ENCODE peak calls at places on chromosomes 13 and 19, in eight cellular contexts. K, Q, J, M, V, W, D and B are unnamed samples. For H3K9me3, the result is how much of the 10 kb centered on the place peaks cover.

GRCh38 chr13:27794075-27794691 is 1.9 kb downstream of the GSX1 start:
- DNase-seq in K (no peak), Q (no peak), J (no peak), M (no peak), V (no peak), W (no peak), D (no peak), B (no peak)

GRCh38 chr13:112466132-112467025 is 90.2 kb downstream of the SPACA7 start:
- DNase-seq in K (no peak), Q (no peak), J (no peak), M (no peak), V (no peak), W (no peak), D (no peak), B (no peak)

GRCh38 chr13:113856716-113857065 is 7.2 kb downstream of the GAS6 start:
- DNase-seq in K (peak), Q (no peak), J (no peak), M (no peak), V (no peak), W (no peak), D (no peak), B (no peak)

GRCh38 chr19:9862897-9863296 is 27.8 kb downstream of the PIN1 start:
- DNase-seq in K (no peak), Q (no peak), J (no peak), M (no peak), V (no peak), W (no peak), D (no peak), B (no peak)

GRCh38 chr13:30850204-30850866 is 55.7 kb upstream of the MEDAG start:
- DNase-seq in K (no peak), Q (no peak), J (no peak), M (no peak), V (no peak), W (no peak), D (no peak), B (no peak)

GRCh38 chr19:49553451-49554271 is 25.9 kb downstream of the RCN3 start:
- DNase-seq in K (peak), Q (no peak), J (peak), M (no peak), V (no peak), W (no peak), D (no peak), B (no peak)

GRCh38 chr19:49665301-49666119 is at the start of the genes BCL2L12 and IRF3:
- DNase-seq in K (peak), Q (peak), J (peak), M (peak), V (peak), W (peak), D (peak), B (peak)

GRCh38 chr13:100818706-100819105 is 144.1 kb upstream of the TMTC4 start:
- DNase-seq in K (no peak), Q (no peak), J (no peak), M (no peak), V (no peak), W (no peak), D (no peak), B (no peak)

GRCh38 chr13:72696590-72696989 is 30.8 kb downstream of the MZT1 start:
- DNase-seq in K (peak), Q (peak), J (no peak), M (no peak), V (no peak), W (no peak), D (no peak), B (no peak)

GRCh38 chr13:106274551-106275208 is 260.8 kb downstream of the EFNB2 start:
- DNase-seq in K (no peak), Q (no peak), J (peak), M (no peak), V (no peak), W (no peak), D (no peak), B (no peak)

GRCh38 chr13:40207110-40207478 is 459.3 kb downstream of the FOXO1 start:
- DNase-seq in K (no peak), Q (no peak), J (no peak), M (no peak), V (no peak), W (peak), D (no peak), B (no peak)

GRCh38 chr19:374183-374885 is 29.7 kb upstream of the MIER2 start:
- DNase-seq in K (no peak), Q (no peak), J (peak), M (no peak), V (no peak), W (no peak), D (no peak), B (no peak)

GRCh38 chr19:18795540-18795939 is 4.4 kb upstream of the COMP start:
- DNase-seq in K (no peak), Q (no peak), J (no peak), M (no peak), V (no peak), W (no peak), D (no peak), B (no peak)

GRCh38 chr19:51514866-51515481 is 13.4 kb upstream of the SIGLEC12 start:
- DNase-seq in K (peak), Q (peak), J (peak), M (no peak), V (no peak), W (peak), D (no peak), B (no peak)

GRCh38 chr19:5960005-5961001 is 17.6 kb downstream of the RANBP3 start:
- DNase-seq in K (no peak), Q (no peak), J (no peak), M (peak), V (no peak), W (no peak), D (no peak), B (no peak)

GRCh38 chr19:7533281-7533819 is 2.2 kb upstream of the PNPLA6 start:
- DNase-seq in K (peak), Q (peak), J (no peak), M (peak), V (peak), W (no peak), D (no peak), B (peak)

GRCh38 chr13:54750521-54750920 is 1721.9 kb downstream of the OLFM4 start:
- DNase-seq in K (no peak), Q (no peak), J (no peak), M (no peak), V (no peak), W (no peak), D (no peak), B (no peak)

GRCh38 chr13:37797606-37798005 is 72.0 kb downstream of the TRPC4 start:
- DNase-seq in K (no peak), Q (no peak), J (no peak), M (no peak), V (no peak), W (no peak), D (no peak), B (no peak)

GRCh38 chr19:40347476-40348124 is 597 bp downstream of the C19orf47 start:
- DNase-seq in K (no peak), Q (no peak), J (no peak), M (no peak), V (no peak), W (peak), D (no peak), B (no peak)

GRCh38 chr13:82740442-82740841 is 1141.8 kb downstream of the SLITRK1 start:
- DNase-seq in K (no peak), Q (no peak), J (no peak), M (no peak), V (no peak), W (no peak), D (no peak), B (no peak)

GRCh38 chr13:57633950-57634828 is 2.6 kb downstream of the PCDH17 start:
- DNase-seq in K (no peak), Q (no peak), J (no peak), M (no peak), V (no peak), W (no peak), D (no peak), B (no peak)

GRCh38 chr13:50275392-50276063 is 260.3 kb downstream of the KCNRG start:
- DNase-seq in K (no peak), Q (no peak), J (peak), M (no peak), V (no peak), W (no peak), D (no peak), B (no peak)

GRCh38 chr13:93915269-93915809 is 564.1 kb downstream of the DCT start:
- DNase-seq in K (peak), Q (no peak), J (no peak), M (no peak), V (no peak), W (no peak), D (no peak), B (no peak)

GRCh38 chr19:58182577-58182988 is 278 bp upstream of the ZNF274 start:
- DNase-seq in K (no peak), Q (no peak), J (peak), M (no peak), V (no peak), W (peak), D (no peak), B (no peak)

GRCh38 chr19:39179754-39180153 is 17.0 kb upstream of the NCCRP1 start:
- DNase-seq in K (no peak), Q (no peak), J (no peak), M (no peak), V (no peak), W (no peak), D (no peak), B (no peak)

GRCh38 chr19:39182174-39182505 is 14.6 kb upstream of the NCCRP1 start:
- DNase-seq in K (no peak), Q (no peak), J (no peak), M (no peak), V (no peak), W (no peak), D (no peak), B (no peak)

GRCh38 chr19:39183100-39183499 is 13.7 kb upstream of the NCCRP1 start:
- DNase-seq in K (no peak), Q (no peak), J (no peak), M (no peak), V (no peak), W (no peak), D (no peak), B (no peak)

GRCh38 chr19:39180749-39181148 is 16.0 kb upstream of the NCCRP1 start:
- DNase-seq in K (no peak), Q (no peak), J (no peak), M (no peak), V (no peak), W (no peak), D (no peak), B (no peak)

GRCh38 chr19:39181500-39182173 is 15.1 kb upstream of the NCCRP1 start:
- DNase-seq in K (no peak), Q (no peak), J (no peak), M (no peak), V (no peak), W (no peak), D (no peak), B (no peak)
- H3K9me3 ChIP-seq in K (under half), Q (under half), J (under half), M (under half), V (under half), W (under half), D (under half), B (under half)

DNA sequence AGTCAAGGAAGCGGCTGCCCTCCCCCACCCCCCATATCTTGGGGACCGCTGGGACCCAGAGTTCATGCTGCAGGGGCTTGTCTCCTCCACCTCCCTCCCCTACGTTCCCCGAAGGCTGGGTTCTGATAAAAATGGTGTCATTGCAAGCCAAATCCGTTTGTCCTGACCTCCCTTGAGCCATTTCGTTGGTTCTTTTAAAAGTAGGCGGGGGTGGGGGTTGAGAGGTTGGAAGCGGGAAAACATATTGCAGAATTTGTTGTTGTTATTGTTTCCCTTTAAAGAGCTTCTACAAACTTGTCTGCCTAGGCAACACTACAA is 710 bp downstream of the CLDN10 start:
- DNase-seq in K (no peak), Q (no peak), J (no peak), M (no peak), V (no peak), W (no peak), D (no peak), B (no peak)
- H3K4me3 ChIP-seq in K (no peak), Q (no peak), J (no peak), M (peak), V (no peak), W (no peak), D (peak), B (no peak)

DNA sequence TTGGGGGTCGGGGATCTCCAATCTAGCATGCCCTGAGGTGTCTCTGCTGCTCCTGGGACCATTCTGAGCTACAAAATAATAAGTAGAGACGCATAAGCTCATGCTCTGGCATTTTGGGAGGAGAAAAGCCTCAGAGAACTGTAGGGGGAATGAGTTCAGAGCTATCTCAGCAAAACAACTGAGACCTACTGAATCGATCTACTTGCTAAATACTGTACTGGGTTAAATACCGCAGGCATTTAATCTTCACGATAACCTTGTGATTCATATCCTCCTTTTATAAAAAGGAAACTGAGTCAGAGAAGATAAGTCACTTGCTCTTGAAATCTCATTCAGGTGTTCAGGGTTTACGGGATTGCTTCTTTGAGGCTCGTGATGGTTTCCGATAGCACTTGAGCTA is 468.1 kb downstream of the FGF9 start:
- DNase-seq in K (no peak), Q (no peak), J (no peak), M (no peak), V (no peak), W (no peak), D (no peak), B (no peak)
- TF ChIP-seq CTCF in K (no peak), Q (no peak), J (no peak), M (no peak), V (no peak), W (no peak), D (no peak), B (no peak)

DNA sequence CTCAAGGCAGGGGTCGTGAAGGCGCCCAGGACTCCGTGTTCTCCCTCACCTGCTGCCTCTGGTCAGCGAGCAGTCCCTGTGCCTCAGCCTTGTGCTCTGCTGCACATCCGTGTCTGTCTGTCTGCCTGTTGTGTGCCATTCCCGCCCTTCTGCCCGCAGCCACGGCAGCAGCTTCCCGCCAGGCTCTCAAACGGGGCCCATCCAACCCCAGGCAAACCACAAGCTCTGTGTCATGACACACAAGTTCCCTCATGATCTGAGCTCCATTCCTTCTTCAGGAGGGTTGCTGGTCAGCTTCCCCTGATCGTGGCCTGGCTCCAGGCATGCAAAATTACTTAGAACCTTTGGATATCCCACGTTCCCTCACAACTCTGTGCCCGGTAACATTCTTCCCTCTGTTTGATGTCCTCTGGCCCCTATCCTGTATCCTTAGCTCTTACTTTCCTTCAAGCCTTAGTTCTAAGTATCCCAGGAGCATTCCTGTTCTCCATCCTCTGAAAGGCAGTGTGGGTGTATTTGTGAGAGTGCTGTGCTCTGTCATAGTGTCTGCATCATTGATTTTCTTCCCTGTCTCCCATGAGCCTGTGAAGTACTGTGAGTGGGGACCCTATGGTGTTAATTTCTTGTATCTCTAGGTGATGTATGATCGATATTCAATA is 3.2 kb downstream of the GPR183 start:
- DNase-seq in K (no peak), Q (no peak), J (no peak), M (no peak), V (no peak), W (no peak), D (no peak), B (no peak)
- H3K9me3 ChIP-seq in K (under half), Q (under half), J (under half), M (under half), V (under half), W (under half), D (under half), B (under half)

GRCh38 chr13:36130168-36130541 is 1.0 kb downstream of the DCLK1 start:
- DNase-seq in K (no peak), Q (no peak), J (no peak), M (no peak), V (no peak), W (no peak), D (no peak), B (no peak)

GRCh38 chr13:36129539-36129938 is 1.6 kb downstream of the DCLK1 start:
- DNase-seq in K (no peak), Q (no peak), J (no peak), M (no peak), V (no peak), W (no peak), D (no peak), B (no peak)

GRCh38 chr13:36131931-36132297 is 732 bp upstream of the DCLK1 start:
- DNase-seq in K (no peak), Q (no peak), J (no peak), M (peak), V (peak), W (no peak), D (no peak), B (peak)

GRCh38 chr13:36131215-36131930 is at the start of gene DCLK1:
- DNase-seq in K (no peak), Q (no peak), J (peak), M (peak), V (peak), W (no peak), D (no peak), B (peak)

DNA sequence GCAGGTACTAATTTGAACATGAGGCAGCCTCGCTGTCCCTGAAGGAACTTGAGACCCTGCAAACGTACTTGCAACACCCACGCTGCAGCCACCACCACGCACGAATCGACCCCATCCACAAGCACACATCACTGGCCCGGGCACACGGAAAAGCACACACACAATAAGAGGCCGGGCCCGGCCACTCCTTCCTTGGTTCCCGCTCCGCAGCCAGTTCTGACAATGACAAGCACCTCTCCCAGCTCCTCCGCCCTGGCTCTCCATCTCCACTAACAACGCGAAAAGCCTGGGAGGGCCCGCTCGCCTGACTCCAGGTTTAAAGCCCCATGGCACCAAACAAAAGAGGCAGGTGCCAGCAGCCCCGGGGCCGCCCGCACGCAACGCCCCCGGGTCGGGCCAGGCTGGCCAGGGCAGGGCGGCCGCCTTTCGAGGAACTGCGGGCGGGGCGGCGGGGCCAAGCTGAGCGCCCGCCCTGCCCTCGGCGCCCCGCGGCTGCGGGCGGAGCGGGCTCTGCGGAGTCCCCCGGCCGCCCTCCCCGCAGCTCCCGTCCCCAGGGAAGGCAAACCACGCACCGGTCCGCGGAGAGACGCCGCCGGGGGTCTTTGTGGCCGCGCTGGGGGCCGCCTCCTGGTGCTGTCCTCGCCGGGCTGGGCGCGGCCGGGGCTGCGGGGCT is 504 bp downstream of the DCLK1 start:
- DNase-seq in K (no peak), Q (no peak), J (no peak), M (peak), V (peak), W (no peak), D (no peak), B (peak)
- H3K4me3 ChIP-seq in K (peak), Q (peak), J (peak), M (peak), V (peak), W (no peak), D (peak), B (peak)

GRCh38 chr13:51912091-51912490 is 50.3 kb downstream of the CCDC70 start:
- DNase-seq in K (no peak), Q (no peak), J (no peak), M (no peak), V (no peak), W (peak), D (no peak), B (no peak)
- TF ChIP-seq CTCF in K (no peak), Q (no peak), J (peak), M (peak), V (no peak), W (no peak), D (no peak), B (no peak)

GRCh38 chr13:18961383-18962117 is 220.1 kb downstream of the TUBA3C start:
- DNase-seq in K (no peak), Q (no peak), J (no peak), M (no peak), V (no peak), W (no peak), D (no peak), B (no peak)
- H3K9me3 ChIP-seq in K (half or more), Q (under half), J (half or more), M (under half), V (under half), W (under half), D (under half), B (under half)